ENCODE peak calls at places on chromosomes 2 and 18, in ten cellular contexts. One of them, this sample, is unnamed.

GRCh38 chr2:233156001-233156400 is 95.5 kb upstream of the ATG16L1 start:
- DNase-seq in stimulated activated CD8-positive, alpha-beta memory T cell treated with anti-CD3 and anti-CD28 coated beads, Interleukin-15, amount 100 ng/mL, for 1 hour: no peak
- DNase-seq in DMS 273 treated with DMSO at 0.1 percent for 48 hours: no peak
- DNase-seq in GM23248: no peak
- DNase-seq in NCI-H1417: no peak
- DNase-seq in AG08396: no peak
- DNase-seq in COLO829: no peak
- DNase-seq in GM04504: no peak
- DNase-seq in GM19239: no peak
- DNase-seq in OCI-M1: no peak
- DNase-seq in this sample: no peak

GRCh38 chr2:133362061-133362476 is 206.2 kb downstream of the NCKAP5 start:
- DNase-seq in stimulated activated CD8-positive, alpha-beta memory T cell treated with anti-CD3 and anti-CD28 coated beads, Interleukin-15, amount 100 ng/mL, for 1 hour: no peak
- DNase-seq in DMS 273 treated with DMSO at 0.1 percent for 48 hours: peak
- DNase-seq in GM23248: peak
- DNase-seq in NCI-H1417: no peak
- DNase-seq in AG08396: peak
- DNase-seq in COLO829: peak
- DNase-seq in GM04504: no peak
- DNase-seq in GM19239: no peak
- DNase-seq in OCI-M1: peak
- DNase-seq in this sample: no peak

GRCh38 chr2:182355815-182356214 is 71.0 kb downstream of the PDE1A start:
- DNase-seq in stimulated activated CD8-positive, alpha-beta memory T cell treated with anti-CD3 and anti-CD28 coated beads, Interleukin-15, amount 100 ng/mL, for 1 hour: no peak
- DNase-seq in DMS 273 treated with DMSO at 0.1 percent for 48 hours: no peak
- DNase-seq in GM23248: no peak
- DNase-seq in NCI-H1417: no peak
- DNase-seq in AG08396: no peak
- DNase-seq in COLO829: no peak
- DNase-seq in GM04504: no peak
- DNase-seq in GM19239: no peak
- DNase-seq in OCI-M1: no peak
- DNase-seq in this sample: no peak

GRCh38 chr2:196249860-196250259 is 78.5 kb upstream of the STK17B start:
- DNase-seq in stimulated activated CD8-positive, alpha-beta memory T cell treated with anti-CD3 and anti-CD28 coated beads, Interleukin-15, amount 100 ng/mL, for 1 hour: no peak
- DNase-seq in DMS 273 treated with DMSO at 0.1 percent for 48 hours: no peak
- DNase-seq in GM23248: peak
- DNase-seq in NCI-H1417: no peak
- DNase-seq in AG08396: no peak
- DNase-seq in COLO829: no peak
- DNase-seq in GM04504: no peak
- DNase-seq in GM19239: no peak
- DNase-seq in OCI-M1: peak
- DNase-seq in this sample: no peak

GRCh38 chr2:19868705-19869550 is 32.9 kb downstream of the TTC32 start:
- DNase-seq in stimulated activated CD8-positive, alpha-beta memory T cell treated with anti-CD3 and anti-CD28 coated beads, Interleukin-15, amount 100 ng/mL, for 1 hour: peak
- DNase-seq in DMS 273 treated with DMSO at 0.1 percent for 48 hours: no peak
- DNase-seq in GM23248: peak
- DNase-seq in NCI-H1417: peak
- DNase-seq in AG08396: peak
- DNase-seq in COLO829: no peak
- DNase-seq in GM04504: no peak
- DNase-seq in GM19239: peak
- DNase-seq in OCI-M1: no peak
- DNase-seq in this sample: peak

GRCh38 chr2:48080534-48081316 is 174.4 kb upstream of the FBXO11 start:
- DNase-seq in stimulated activated CD8-positive, alpha-beta memory T cell treated with anti-CD3 and anti-CD28 coated beads, Interleukin-15, amount 100 ng/mL, for 1 hour: no peak
- DNase-seq in DMS 273 treated with DMSO at 0.1 percent for 48 hours: no peak
- DNase-seq in GM23248: no peak
- DNase-seq in NCI-H1417: no peak
- DNase-seq in AG08396: no peak
- DNase-seq in COLO829: no peak
- DNase-seq in GM04504: no peak
- DNase-seq in GM19239: no peak
- DNase-seq in OCI-M1: peak
- DNase-seq in this sample: no peak

GRCh38 chr2:86078801-86079545 is 26.7 kb downstream of the POLR1A start:
- DNase-seq in stimulated activated CD8-positive, alpha-beta memory T cell treated with anti-CD3 and anti-CD28 coated beads, Interleukin-15, amount 100 ng/mL, for 1 hour: no peak
- DNase-seq in DMS 273 treated with DMSO at 0.1 percent for 48 hours: no peak
- DNase-seq in GM23248: peak
- DNase-seq in NCI-H1417: no peak
- DNase-seq in AG08396: peak
- DNase-seq in COLO829: no peak
- DNase-seq in GM04504: no peak
- DNase-seq in GM19239: peak
- DNase-seq in OCI-M1: peak
- DNase-seq in this sample: no peak

GRCh38 chr2:203646961-203647360 is 59.5 kb upstream of the CD28 start:
- DNase-seq in stimulated activated CD8-positive, alpha-beta memory T cell treated with anti-CD3 and anti-CD28 coated beads, Interleukin-15, amount 100 ng/mL, for 1 hour: no peak
- DNase-seq in DMS 273 treated with DMSO at 0.1 percent for 48 hours: no peak
- DNase-seq in GM23248: no peak
- DNase-seq in NCI-H1417: no peak
- DNase-seq in AG08396: no peak
- DNase-seq in COLO829: no peak
- DNase-seq in GM04504: no peak
- DNase-seq in GM19239: no peak
- DNase-seq in OCI-M1: no peak
- DNase-seq in this sample: no peak

GRCh38 chr18:74420491-74420890 is 36.6 kb downstream of the DIPK1C start:
- DNase-seq in stimulated activated CD8-positive, alpha-beta memory T cell treated with anti-CD3 and anti-CD28 coated beads, Interleukin-15, amount 100 ng/mL, for 1 hour: no peak
- DNase-seq in DMS 273 treated with DMSO at 0.1 percent for 48 hours: no peak
- DNase-seq in GM23248: no peak
- DNase-seq in NCI-H1417: no peak
- DNase-seq in AG08396: no peak
- DNase-seq in COLO829: no peak
- DNase-seq in GM04504: no peak
- DNase-seq in GM19239: no peak
- DNase-seq in OCI-M1: no peak
- DNase-seq in this sample: no peak

GRCh38 chr2:38977047-38977446 is 87.4 kb downstream of the ARHGEF33 start:
- DNase-seq in stimulated activated CD8-positive, alpha-beta memory T cell treated with anti-CD3 and anti-CD28 coated beads, Interleukin-15, amount 100 ng/mL, for 1 hour: no peak
- DNase-seq in DMS 273 treated with DMSO at 0.1 percent for 48 hours: no peak
- DNase-seq in GM23248: no peak
- DNase-seq in NCI-H1417: no peak
- DNase-seq in AG08396: no peak
- DNase-seq in COLO829: no peak
- DNase-seq in GM04504: no peak
- DNase-seq in GM19239: no peak
- DNase-seq in OCI-M1: no peak
- DNase-seq in this sample: no peak

GRCh38 chr18:33923980-33924379 is 300.7 kb downstream of the NOL4 start:
- DNase-seq in stimulated activated CD8-positive, alpha-beta memory T cell treated with anti-CD3 and anti-CD28 coated beads, Interleukin-15, amount 100 ng/mL, for 1 hour: no peak
- DNase-seq in DMS 273 treated with DMSO at 0.1 percent for 48 hours: no peak
- DNase-seq in GM23248: no peak
- DNase-seq in NCI-H1417: peak
- DNase-seq in AG08396: no peak
- DNase-seq in COLO829: no peak
- DNase-seq in GM04504: no peak
- DNase-seq in GM19239: no peak
- DNase-seq in OCI-M1: peak
- DNase-seq in this sample: no peak

GRCh38 chr18:2606335-2606734 is 35.0 kb downstream of the NDC80 start:
- DNase-seq in stimulated activated CD8-positive, alpha-beta memory T cell treated with anti-CD3 and anti-CD28 coated beads, Interleukin-15, amount 100 ng/mL, for 1 hour: no peak
- DNase-seq in DMS 273 treated with DMSO at 0.1 percent for 48 hours: no peak
- DNase-seq in GM23248: no peak
- DNase-seq in NCI-H1417: no peak
- DNase-seq in AG08396: no peak
- DNase-seq in COLO829: no peak
- DNase-seq in GM04504: no peak
- DNase-seq in GM19239: no peak
- DNase-seq in OCI-M1: peak
- DNase-seq in this sample: no peak

GRCh38 chr2:15909157-15909556 is 31.2 kb upstream of the MYCN start:
- DNase-seq in stimulated activated CD8-positive, alpha-beta memory T cell treated with anti-CD3 and anti-CD28 coated beads, Interleukin-15, amount 100 ng/mL, for 1 hour: no peak
- DNase-seq in DMS 273 treated with DMSO at 0.1 percent for 48 hours: no peak
- DNase-seq in GM23248: no peak
- DNase-seq in NCI-H1417: no peak
- DNase-seq in AG08396: no peak
- DNase-seq in COLO829: no peak
- DNase-seq in GM04504: no peak
- DNase-seq in GM19239: no peak
- DNase-seq in OCI-M1: no peak
- DNase-seq in this sample: no peak

GRCh38 chr2:24707141-24707540 is 86.0 kb downstream of the PTRHD1 start:
- DNase-seq in stimulated activated CD8-positive, alpha-beta memory T cell treated with anti-CD3 and anti-CD28 coated beads, Interleukin-15, amount 100 ng/mL, for 1 hour: no peak
- DNase-seq in DMS 273 treated with DMSO at 0.1 percent for 48 hours: no peak
- DNase-seq in GM23248: no peak
- DNase-seq in NCI-H1417: no peak
- DNase-seq in AG08396: no peak
- DNase-seq in COLO829: no peak
- DNase-seq in GM04504: no peak
- DNase-seq in GM19239: no peak
- DNase-seq in OCI-M1: no peak
- DNase-seq in this sample: no peak

GRCh38 chr2:232113821-232114220 is 152.3 kb downstream of the DIS3L2 start:
- DNase-seq in stimulated activated CD8-positive, alpha-beta memory T cell treated with anti-CD3 and anti-CD28 coated beads, Interleukin-15, amount 100 ng/mL, for 1 hour: no peak
- DNase-seq in DMS 273 treated with DMSO at 0.1 percent for 48 hours: no peak
- DNase-seq in GM23248: peak
- DNase-seq in NCI-H1417: no peak
- DNase-seq in AG08396: no peak
- DNase-seq in COLO829: no peak
- DNase-seq in GM04504: no peak
- DNase-seq in GM19239: no peak
- DNase-seq in OCI-M1: no peak
- DNase-seq in this sample: no peak

GRCh38 chr2:188189356-188189755 is 102.3 kb upstream of the GULP1 start:
- DNase-seq in stimulated activated CD8-positive, alpha-beta memory T cell treated with anti-CD3 and anti-CD28 coated beads, Interleukin-15, amount 100 ng/mL, for 1 hour: no peak
- DNase-seq in DMS 273 treated with DMSO at 0.1 percent for 48 hours: no peak
- DNase-seq in GM23248: peak
- DNase-seq in NCI-H1417: no peak
- DNase-seq in AG08396: no peak
- DNase-seq in COLO829: no peak
- DNase-seq in GM04504: no peak
- DNase-seq in GM19239: no peak
- DNase-seq in OCI-M1: no peak
- DNase-seq in this sample: no peak

GRCh38 chr2:36371070-36371962 is 15.7 kb downstream of the CRIM1 start:
- DNase-seq in stimulated activated CD8-positive, alpha-beta memory T cell treated with anti-CD3 and anti-CD28 coated beads, Interleukin-15, amount 100 ng/mL, for 1 hour: no peak
- DNase-seq in DMS 273 treated with DMSO at 0.1 percent for 48 hours: no peak
- DNase-seq in GM23248: peak
- DNase-seq in NCI-H1417: no peak
- DNase-seq in AG08396: no peak
- DNase-seq in COLO829: no peak
- DNase-seq in GM04504: no peak
- DNase-seq in GM19239: no peak
- DNase-seq in OCI-M1: no peak
- DNase-seq in this sample: no peak

GRCh38 chr18:5066380-5066977 is 130.6 kb downstream of the AKAIN1 start:
- DNase-seq in stimulated activated CD8-positive, alpha-beta memory T cell treated with anti-CD3 and anti-CD28 coated beads, Interleukin-15, amount 100 ng/mL, for 1 hour: no peak
- DNase-seq in DMS 273 treated with DMSO at 0.1 percent for 48 hours: no peak
- DNase-seq in GM23248: no peak
- DNase-seq in NCI-H1417: no peak
- DNase-seq in AG08396: no peak
- DNase-seq in COLO829: no peak
- DNase-seq in GM04504: no peak
- DNase-seq in GM19239: no peak
- DNase-seq in OCI-M1: peak
- DNase-seq in this sample: peak

GRCh38 chr2:240451108-240451611 is 15.7 kb downstream of the GPC1 start:
- DNase-seq in stimulated activated CD8-positive, alpha-beta memory T cell treated with anti-CD3 and anti-CD28 coated beads, Interleukin-15, amount 100 ng/mL, for 1 hour: no peak
- DNase-seq in DMS 273 treated with DMSO at 0.1 percent for 48 hours: no peak
- DNase-seq in GM23248: no peak
- DNase-seq in NCI-H1417: no peak
- DNase-seq in AG08396: no peak
- DNase-seq in COLO829: no peak
- DNase-seq in GM04504: no peak
- DNase-seq in GM19239: no peak
- DNase-seq in OCI-M1: no peak
- DNase-seq in this sample: no peak

GRCh38 chr2:17625446-17625845 is 85.0 kb downstream of the VSNL1 start:
- DNase-seq in stimulated activated CD8-positive, alpha-beta memory T cell treated with anti-CD3 and anti-CD28 coated beads, Interleukin-15, amount 100 ng/mL, for 1 hour: no peak
- DNase-seq in DMS 273 treated with DMSO at 0.1 percent for 48 hours: no peak
- DNase-seq in GM23248: no peak
- DNase-seq in NCI-H1417: no peak
- DNase-seq in AG08396: no peak
- DNase-seq in COLO829: no peak
- DNase-seq in GM04504: no peak
- DNase-seq in GM19239: no peak
- DNase-seq in OCI-M1: no peak
- DNase-seq in this sample: no peak

GRCh38 chr2:100902833-100903405 is 83.0 kb downstream of the NPAS2 start:
- DNase-seq in stimulated activated CD8-positive, alpha-beta memory T cell treated with anti-CD3 and anti-CD28 coated beads, Interleukin-15, amount 100 ng/mL, for 1 hour: no peak
- DNase-seq in DMS 273 treated with DMSO at 0.1 percent for 48 hours: no peak
- DNase-seq in GM23248: peak
- DNase-seq in NCI-H1417: no peak
- DNase-seq in AG08396: peak
- DNase-seq in COLO829: peak
- DNase-seq in GM04504: peak
- DNase-seq in GM19239: no peak
- DNase-seq in OCI-M1: no peak
- DNase-seq in this sample: no peak

GRCh38 chr18:33495278-33495677 is 54.8 kb upstream of the CCDC178 start:
- DNase-seq in stimulated activated CD8-positive, alpha-beta memory T cell treated with anti-CD3 and anti-CD28 coated beads, Interleukin-15, amount 100 ng/mL, for 1 hour: no peak
- DNase-seq in DMS 273 treated with DMSO at 0.1 percent for 48 hours: no peak
- DNase-seq in GM23248: peak
- DNase-seq in NCI-H1417: peak
- DNase-seq in AG08396: no peak
- DNase-seq in COLO829: peak
- DNase-seq in GM04504: no peak
- DNase-seq in GM19239: no peak
- DNase-seq in OCI-M1: peak
- DNase-seq in this sample: no peak

GRCh38 chr2:74740395-74741075 is 86.5 kb downstream of the SEMA4F start:
- DNase-seq in stimulated activated CD8-positive, alpha-beta memory T cell treated with anti-CD3 and anti-CD28 coated beads, Interleukin-15, amount 100 ng/mL, for 1 hour: no peak
- DNase-seq in DMS 273 treated with DMSO at 0.1 percent for 48 hours: peak
- DNase-seq in GM23248: peak
- DNase-seq in NCI-H1417: no peak
- DNase-seq in AG08396: peak
- DNase-seq in COLO829: peak
- DNase-seq in GM04504: peak
- DNase-seq in GM19239: no peak
- DNase-seq in OCI-M1: peak
- DNase-seq in this sample: no peak

GRCh38 chr2:9889812-9890261 is 46.6 kb downstream of the TAF1B start:
- DNase-seq in stimulated activated CD8-positive, alpha-beta memory T cell treated with anti-CD3 and anti-CD28 coated beads, Interleukin-15, amount 100 ng/mL, for 1 hour: no peak
- DNase-seq in DMS 273 treated with DMSO at 0.1 percent for 48 hours: no peak
- DNase-seq in GM23248: peak
- DNase-seq in NCI-H1417: no peak
- DNase-seq in AG08396: no peak
- DNase-seq in COLO829: no peak
- DNase-seq in GM04504: no peak
- DNase-seq in GM19239: no peak
- DNase-seq in OCI-M1: no peak
- DNase-seq in this sample: no peak

GRCh38 chr2:226185613-226186211 is 613.9 kb downstream of the IRS1 start:
- DNase-seq in stimulated activated CD8-positive, alpha-beta memory T cell treated with anti-CD3 and anti-CD28 coated beads, Interleukin-15, amount 100 ng/mL, for 1 hour: no peak
- DNase-seq in DMS 273 treated with DMSO at 0.1 percent for 48 hours: peak
- DNase-seq in GM23248: peak
- DNase-seq in NCI-H1417: no peak
- DNase-seq in AG08396: peak
- DNase-seq in COLO829: peak
- DNase-seq in GM04504: peak
- DNase-seq in GM19239: no peak
- DNase-seq in OCI-M1: peak
- DNase-seq in this sample: no peak

GRCh38 chr2:128780434-128781080 is 461.9 kb upstream of the HS6ST1 start:
- DNase-seq in stimulated activated CD8-positive, alpha-beta memory T cell treated with anti-CD3 and anti-CD28 coated beads, Interleukin-15, amount 100 ng/mL, for 1 hour: no peak
- DNase-seq in DMS 273 treated with DMSO at 0.1 percent for 48 hours: no peak
- DNase-seq in GM23248: no peak
- DNase-seq in NCI-H1417: no peak
- DNase-seq in AG08396: no peak
- DNase-seq in COLO829: no peak
- DNase-seq in GM04504: no peak
- DNase-seq in GM19239: no peak
- DNase-seq in OCI-M1: no peak
- DNase-seq in this sample: no peak

GRCh38 chr2:72040629-72041403 is 106.8 kb downstream of the CYP26B1 start:
- DNase-seq in stimulated activated CD8-positive, alpha-beta memory T cell treated with anti-CD3 and anti-CD28 coated beads, Interleukin-15, amount 100 ng/mL, for 1 hour: no peak
- DNase-seq in DMS 273 treated with DMSO at 0.1 percent for 48 hours: no peak
- DNase-seq in GM23248: peak
- DNase-seq in NCI-H1417: no peak
- DNase-seq in AG08396: no peak
- DNase-seq in COLO829: no peak
- DNase-seq in GM04504: no peak
- DNase-seq in GM19239: no peak
- DNase-seq in OCI-M1: no peak
- DNase-seq in this sample: no peak

GRCh38 chr18:3525870-3526420 is 76.0 kb downstream of the TGIF1 start:
- DNase-seq in stimulated activated CD8-positive, alpha-beta memory T cell treated with anti-CD3 and anti-CD28 coated beads, Interleukin-15, amount 100 ng/mL, for 1 hour: no peak
- DNase-seq in DMS 273 treated with DMSO at 0.1 percent for 48 hours: peak
- DNase-seq in GM23248: no peak
- DNase-seq in NCI-H1417: no peak
- DNase-seq in AG08396: no peak
- DNase-seq in COLO829: peak
- DNase-seq in GM04504: no peak
- DNase-seq in GM19239: peak
- DNase-seq in OCI-M1: peak
- DNase-seq in this sample: peak

This sample was measured in germinal center.